ENCODE peak calls at places on chromosomes 5 and 9, in four cellular contexts. One of them, this sample, is unnamed.

GRCh38 chr5:54821445-54822330 is 163.7 kb downstream of the ESM1 start:
- DNase-seq in HCT116: no peak
- DNase-seq in GM23338: peak; percentile 41
- DNase-seq in Panc1: no peak
- DNase-seq in this sample: no peak

GRCh38 chr5:150064681-150065220 is 21.6 kb downstream of the CSF1R start:
- DNase-seq in HCT116: no peak
- DNase-seq in GM23338: no peak
- DNase-seq in Panc1: no peak
- DNase-seq in this sample: no peak

GRCh38 chr5:9712506-9713285 is 82.5 kb upstream of the TAS2R1 start:
- DNase-seq in HCT116: no peak
- DNase-seq in GM23338: no peak
- DNase-seq in Panc1: no peak
- DNase-seq in this sample: no peak

GRCh38 chr5:132392978-132393825 is 23.7 kb downstream of the SLC22A5 start:
- DNase-seq in HCT116: no peak
- DNase-seq in GM23338: no peak
- DNase-seq in Panc1: no peak
- DNase-seq in this sample: no peak

GRCh38 chr5:120251898-120252297 is 212.2 kb upstream of the PRR16 start:
- DNase-seq in HCT116: no peak
- DNase-seq in GM23338: no peak
- DNase-seq in Panc1: no peak
- DNase-seq in this sample: no peak

GRCh38 chr5:84411832-84412605 is 27.3 kb upstream of the EDIL3 start:
- DNase-seq in HCT116: no peak
- DNase-seq in GM23338: no peak
- DNase-seq in Panc1: no peak
- DNase-seq in this sample: no peak

GRCh38 chr9:96014078-96014477 is 138.6 kb downstream of the ERCC6L2 start:
- DNase-seq in HCT116: no peak
- DNase-seq in GM23338: no peak
- DNase-seq in Panc1: no peak
- DNase-seq in this sample: no peak

GRCh38 chr5:67029481-67029880 is 167.1 kb downstream of the CD180 start:
- DNase-seq in HCT116: no peak
- DNase-seq in GM23338: no peak
- DNase-seq in Panc1: no peak
- DNase-seq in this sample: no peak

GRCh38 chr5:2569774-2570542 is 181.5 kb downstream of the IRX2 start:
- DNase-seq in HCT116: no peak
- DNase-seq in GM23338: no peak
- DNase-seq in Panc1: no peak
- DNase-seq in this sample: no peak

GRCh38 chr9:4829956-4830355 is 37.2 kb downstream of the RCL1 start:
- DNase-seq in HCT116: no peak
- DNase-seq in GM23338: no peak
- DNase-seq in Panc1: no peak
- DNase-seq in this sample: no peak

GRCh38 chr9:106613250-106613737 is 249.7 kb upstream of the ZNF462 start:
- DNase-seq in HCT116: no peak
- DNase-seq in GM23338: no peak
- DNase-seq in Panc1: no peak
- DNase-seq in this sample: no peak

GRCh38 chr5:66643383-66643782 is 47.2 kb downstream of the MAST4 start:
- DNase-seq in HCT116: no peak
- DNase-seq in GM23338: no peak
- DNase-seq in Panc1: no peak
- DNase-seq in this sample: no peak

GRCh38 chr9:72363226-72363625 is 1.8 kb downstream of the ZFAND5 start:
- DNase-seq in HCT116: no peak
- DNase-seq in GM23338: no peak
- DNase-seq in Panc1: no peak
- DNase-seq in this sample: no peak

GRCh38 chr5:116002116-116002906 is 30.0 kb upstream of the ARL14EPL start:
- DNase-seq in HCT116: no peak
- DNase-seq in GM23338: no peak
- DNase-seq in Panc1: no peak
- DNase-seq in this sample: no peak

GRCh38 chr9:89310486-89311345 is at the start of gene CKS2:
- DNase-seq in HCT116: peak; percentile 100
- DNase-seq in GM23338: peak; percentile 100
- DNase-seq in Panc1: peak; percentile 97
- DNase-seq in this sample: peak; percentile 100

GRCh38 chr5:109900911-109901627 is 211.3 kb downstream of the MAN2A1 start:
- DNase-seq in HCT116: no peak
- DNase-seq in GM23338: no peak
- DNase-seq in Panc1: no peak
- DNase-seq in this sample: no peak

GRCh38 chr5:133839721-133840120 is 128.7 kb downstream of the C5orf15 start:
- DNase-seq in HCT116: no peak
- DNase-seq in GM23338: no peak
- DNase-seq in Panc1: no peak
- DNase-seq in this sample: no peak

GRCh38 chr5:86999951-87000350 is 267.7 kb upstream of the RASA1 start:
- DNase-seq in HCT116: no peak
- DNase-seq in GM23338: no peak
- DNase-seq in Panc1: no peak
- DNase-seq in this sample: no peak

GRCh38 chr9:104927216-104927911 is 591 bp downstream of the ABCA1 start:
- DNase-seq in HCT116: no peak
- DNase-seq in GM23338: peak; percentile 59
- DNase-seq in Panc1: no peak
- DNase-seq in this sample: no peak

GRCh38 chr9:69027355-69028097 is 8.0 kb upstream of the FXN start:
- DNase-seq in HCT116: peak; percentile 65
- DNase-seq in GM23338: peak; percentile 85
- DNase-seq in Panc1: peak; percentile 33
- DNase-seq in this sample: peak; percentile 37

GRCh38 chr5:140112685-140113179 is 1.2 kb upstream of the PURA start:
- DNase-seq in HCT116: no peak
- DNase-seq in GM23338: peak; percentile 48
- DNase-seq in Panc1: no peak
- DNase-seq in this sample: no peak

GRCh38 chr9:111582888-111583287 is 16.6 kb downstream of the PTGR1 start:
- DNase-seq in HCT116: no peak
- DNase-seq in GM23338: no peak
- DNase-seq in Panc1: no peak
- DNase-seq in this sample: no peak

GRCh38 chr5:137264041-137264440 is 235.1 kb downstream of the SPOCK1 start:
- DNase-seq in HCT116: no peak
- DNase-seq in GM23338: no peak
- DNase-seq in Panc1: no peak
- DNase-seq in this sample: no peak

GRCh38 chr5:2184024-2184362 is 301.3 kb upstream of the IRX4 start:
- DNase-seq in HCT116: no peak
- DNase-seq in GM23338: no peak
- DNase-seq in Panc1: no peak
- DNase-seq in this sample: no peak

GRCh38 chr5:40962207-40962955 is 53.1 kb downstream of the C7 start:
- DNase-seq in HCT116: no peak
- DNase-seq in GM23338: no peak
- DNase-seq in Panc1: no peak
- DNase-seq in this sample: no peak

GRCh38 chr5:31688515-31689092 is 49.7 kb downstream of the PDZD2 start:
- DNase-seq in HCT116: no peak
- DNase-seq in GM23338: no peak
- DNase-seq in Panc1: no peak
- DNase-seq in this sample: no peak

GRCh38 chr5:132012385-132013005 is 1.0 kb upstream of the ACSL6 start:
- DNase-seq in HCT116: no peak
- DNase-seq in GM23338: peak; percentile 88
- DNase-seq in Panc1: no peak
- DNase-seq in this sample: peak; percentile 11

GRCh38 chr5:148011407-148012124 is 52.2 kb upstream of the SPINK5 start:
- DNase-seq in HCT116: peak; percentile 22
- DNase-seq in GM23338: no peak
- DNase-seq in Panc1: peak; percentile 20
- DNase-seq in this sample: peak; percentile 32

GRCh38 chr9:68731857-68732256 is 26.8 kb downstream of the PIP5K1B start:
- DNase-seq in HCT116: no peak
- DNase-seq in GM23338: no peak
- DNase-seq in Panc1: no peak
- DNase-seq in this sample: no peak

GRCh38 chr9:7342721-7343120 is 456.9 kb downstream of the DMAC1 start:
- DNase-seq in HCT116: no peak
- DNase-seq in GM23338: no peak
- DNase-seq in Panc1: no peak
- DNase-seq in this sample: no peak

GRCh38 chr5:110651507-110651906 is 75.0 kb downstream of the TMEM232 start:
- DNase-seq in HCT116: no peak
- DNase-seq in GM23338: no peak
- DNase-seq in Panc1: no peak
- DNase-seq in this sample: no peak

GRCh38 chr9:9592104-9592503 is 1020.7 kb downstream of the PTPRD start:
- DNase-seq in HCT116: no peak
- DNase-seq in GM23338: no peak
- DNase-seq in Panc1: no peak
- DNase-seq in this sample: no peak

GRCh38 chr5:83172655-83173054 is 95.3 kb downstream of the XRCC4 start:
- DNase-seq in HCT116: no peak
- DNase-seq in GM23338: no peak
- DNase-seq in Panc1: no peak
- DNase-seq in this sample: no peak

GRCh38 chr5:131242728-131243255 is 21.1 kb upstream of the CDC42SE2 start:
- DNase-seq in HCT116: no peak
- DNase-seq in GM23338: no peak
- DNase-seq in Panc1: no peak
- DNase-seq in this sample: no peak

GRCh38 chr5:134004626-134005414 is at the start of gene VDAC1:
- DNase-seq in HCT116: peak; percentile 56
- DNase-seq in GM23338: peak; percentile 86
- DNase-seq in Panc1: no peak
- DNase-seq in this sample: peak; percentile 64

GRCh38 chr9:137200311-137201204 is at the start of gene TPRN:
- DNase-seq in HCT116: peak; percentile 96
- DNase-seq in GM23338: peak; percentile 100
- DNase-seq in Panc1: peak; percentile 78
- DNase-seq in this sample: peak; percentile 100

GRCh38 chr9:137198051-137198747 is 2.3 kb downstream of the TPRN start:
- DNase-seq in HCT116: no peak
- DNase-seq in GM23338: no peak
- DNase-seq in Panc1: no peak
- DNase-seq in this sample: no peak

GRCh38 chr9:137199411-137200121 is 975 bp downstream of the TPRN start:
- DNase-seq in HCT116: no peak
- DNase-seq in GM23338: peak; percentile 47
- DNase-seq in Panc1: no peak
- DNase-seq in this sample: no peak

GRCh38 chr9:137201205-137201868 is 796 bp upstream of the TPRN start:
- DNase-seq in HCT116: no peak
- DNase-seq in GM23338: peak; percentile 31
- DNase-seq in Panc1: no peak
- DNase-seq in this sample: no peak

GRCh38 chr9:137198748-137199276 is 1.7 kb downstream of the TPRN start:
- DNase-seq in HCT116: no peak
- DNase-seq in GM23338: no peak
- DNase-seq in Panc1: no peak
- DNase-seq in this sample: no peak
- TF ChIP-seq REST in HCT116: no peak
- TF ChIP-seq REST in GM23338: no peak
- TF ChIP-seq REST in Panc1: no peak
- TF ChIP-seq REST in this sample: no peak

GRCh38 chr5:98929982-98930355 is 1.2 kb upstream of the CHD1 start:
- DNase-seq in HCT116: no peak
- DNase-seq in GM23338: no peak
- DNase-seq in Panc1: no peak
- DNase-seq in this sample: no peak
- H3K27ac ChIP-seq in HCT116: peak overlapping the region; percentile 95
- H3K27ac ChIP-seq in GM23338: peak overlapping the region; percentile 95
- H3K27ac ChIP-seq in Panc1: peak overlapping the region; percentile 94
- H3K27ac ChIP-seq in this sample: peak overlapping the region; percentile 98

GRCh38 chr5:56496581-56497063 is 263.5 kb upstream of the ANKRD55 start:
- DNase-seq in HCT116: no peak
- DNase-seq in GM23338: no peak
- DNase-seq in Panc1: no peak
- DNase-seq in this sample: no peak
- TF ChIP-seq POLR2AphosphoS5 in HCT116: no peak
- TF ChIP-seq POLR2AphosphoS5 in GM23338: no peak
- TF ChIP-seq POLR2AphosphoS5 in Panc1: no peak
- TF ChIP-seq POLR2AphosphoS5 in this sample: no peak

GRCh38 chr5:5665225-5666075 is 243.0 kb downstream of the ICE1 start:
- DNase-seq in HCT116: peak; percentile 27
- DNase-seq in GM23338: no peak
- DNase-seq in Panc1: no peak
- DNase-seq in this sample: no peak

GRCh38 chr5:5666389-5666788 is 243.9 kb downstream of the ICE1 start:
- DNase-seq in HCT116: no peak
- DNase-seq in GM23338: no peak
- DNase-seq in Panc1: no peak
- DNase-seq in this sample: no peak

GRCh38 chr5:5666076-5666365 is 243.5 kb downstream of the ICE1 start:
- DNase-seq in HCT116: no peak
- DNase-seq in GM23338: no peak
- DNase-seq in Panc1: no peak
- DNase-seq in this sample: no peak

GRCh38 chr5:5671823-5672222 is 249.3 kb downstream of the ICE1 start:
- DNase-seq in HCT116: no peak
- DNase-seq in GM23338: no peak
- DNase-seq in Panc1: no peak
- DNase-seq in this sample: no peak

DNA sequence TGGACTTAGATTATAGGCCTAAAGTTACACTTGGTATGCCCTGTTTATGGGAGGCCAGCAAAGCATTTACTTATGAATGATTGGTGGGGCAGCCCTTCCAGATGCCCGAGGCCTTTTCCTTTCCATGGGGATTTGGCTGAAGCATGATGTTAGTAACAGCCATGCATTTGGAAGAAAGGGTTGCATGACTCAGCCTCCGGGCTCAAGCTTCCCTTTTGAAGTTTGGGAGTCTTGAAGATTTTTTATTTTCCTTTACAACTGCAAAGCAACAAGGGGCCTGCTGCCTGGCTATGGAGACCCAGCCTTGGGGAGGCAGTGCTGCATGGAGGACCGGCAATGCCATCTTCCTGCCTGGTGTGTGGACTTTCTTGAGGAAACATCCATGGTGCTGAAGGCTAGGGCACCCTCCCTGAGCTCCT is 244.7 kb downstream of the ICE1 start:
- DNase-seq in HCT116: no peak
- DNase-seq in GM23338: no peak
- DNase-seq in Panc1: no peak
- DNase-seq in this sample: no peak
- TF ChIP-seq REST in HCT116: no peak
- TF ChIP-seq REST in GM23338: no peak
- TF ChIP-seq REST in Panc1: no peak
- TF ChIP-seq REST in this sample: no peak

GRCh38 chr9:130698514-130698913 is 4.9 kb downstream of the EXOSC2 start:
- DNase-seq in HCT116: no peak
- DNase-seq in GM23338: no peak
- DNase-seq in Panc1: no peak
- DNase-seq in this sample: no peak
- H3K27ac ChIP-seq in HCT116: no peak overlapping the region
- H3K27ac ChIP-seq in GM23338: peak overlapping the region; percentile 45
- H3K27ac ChIP-seq in Panc1: no peak overlapping the region
- H3K27ac ChIP-seq in this sample: no peak overlapping the region